ENCODE peak calls at places on chromosome 6, in ten cellular contexts. B is astrocyte; Z is mesendoderm; P is CD4-positive, CD25-positive, alpha-beta regulatory T cell; T is astrocyte of the spinal cord; O is CD8-positive, alpha-beta T cell; H is GM23248; M is brain microvascular endothelial cell; Y is PC-9; E is BJ. D is an unnamed sample.

GRCh38 chr6:78670802-78671201 is 196.5 kb upstream of the IRAK1BP1 start:
- DNase-seq in B (no peak), Z (peak; percentile 18), P (no peak), T (no peak), O (no peak), H (no peak), M (no peak), Y (no peak), E (no peak), D (no peak)

GRCh38 chr6:43125119-43125518 is 46.0 kb upstream of the SRF start:
- DNase-seq in B (peak; percentile 95), Z (no peak), P (no peak), T (peak; percentile 94), O (no peak), H (peak; percentile 91), M (peak; percentile 93), Y (no peak), E (peak; percentile 82), D (no peak)

GRCh38 chr6:63504777-63505384 is 67.4 kb upstream of the LOC128125822 start:
- DNase-seq in B (no peak), Z (no peak), P (no peak), T (no peak), O (no peak), H (peak; percentile 57), M (no peak), Y (peak; percentile 88), E (no peak), D (no peak)

GRCh38 chr6:15510121-15510520 is 152.7 kb downstream of the DTNBP1 start:
- DNase-seq in B (no peak), Z (no peak), P (no peak), T (no peak), O (no peak), H (no peak), M (no peak), Y (no peak), E (no peak), D (no peak)

GRCh38 chr6:25017486-25017885 is 81.7 kb upstream of the RIPOR2 start:
- DNase-seq in B (peak; percentile 41), Z (peak; percentile 64), P (no peak), T (no peak), O (no peak), H (no peak), M (no peak), Y (peak; percentile 87), E (no peak), D (no peak)

GRCh38 chr6:136031982-136032381 is 180.5 kb downstream of the PDE7B start:
- DNase-seq in B (no peak), Z (no peak), P (no peak), T (peak; percentile 69), O (no peak), H (peak; percentile 83), M (peak; percentile 68), Y (no peak), E (no peak), D (peak; percentile 14)

GRCh38 chr6:155154158-155154830 is 109.5 kb upstream of the CLDN20 start:
- DNase-seq in B (peak; percentile 96), Z (peak; percentile 45), P (no peak), T (peak; percentile 93), O (no peak), H (peak; percentile 93), M (peak; percentile 83), Y (peak; percentile 86), E (peak; percentile 90), D (peak; percentile 11)

GRCh38 chr6:11067348-11067747 is 23.2 kb upstream of the ELOVL2 start:
- DNase-seq in B (no peak), Z (no peak), P (no peak), T (no peak), O (no peak), H (no peak), M (no peak), Y (no peak), E (no peak), D (peak; percentile 96)

GRCh38 chr6:93242049-93242448 is 177.3 kb downstream of the EPHA7 start:
- DNase-seq in B (no peak), Z (no peak), P (no peak), T (no peak), O (no peak), H (no peak), M (no peak), Y (no peak), E (no peak), D (no peak)

GRCh38 chr6:40227735-40228134 is 293.5 kb upstream of the MOCS1 start:
- DNase-seq in B (no peak), Z (no peak), P (no peak), T (no peak), O (no peak), H (no peak), M (no peak), Y (no peak), E (no peak), D (no peak)

GRCh38 chr6:98672681-98673475 is 161.5 kb upstream of the POU3F2 start:
- DNase-seq in B (peak; percentile 67), Z (peak; percentile 68), P (no peak), T (peak; percentile 38), O (no peak), H (no peak), M (no peak), Y (no peak), E (no peak), D (no peak)

GRCh38 chr6:114747995-114748625 is 405.3 kb upstream of the HS3ST5 start:
- DNase-seq in B (peak; percentile 42), Z (peak; percentile 22), P (no peak), T (peak; percentile 77), O (no peak), H (peak; percentile 74), M (peak; percentile 60), Y (peak; percentile 43), E (no peak), D (no peak)

GRCh38 chr6:62283359-62283758 is 2.7 kb downstream of the KHDRBS2 start:
- DNase-seq in B (no peak), Z (no peak), P (no peak), T (no peak), O (no peak), H (no peak), M (no peak), Y (no peak), E (no peak), D (no peak)

GRCh38 chr6:168374051-168374502 is 54.5 kb upstream of the DACT2 start:
- DNase-seq in B (no peak), Z (no peak), P (no peak), T (no peak), O (no peak), H (no peak), M (no peak), Y (no peak), E (no peak), D (no peak)

DNA sequence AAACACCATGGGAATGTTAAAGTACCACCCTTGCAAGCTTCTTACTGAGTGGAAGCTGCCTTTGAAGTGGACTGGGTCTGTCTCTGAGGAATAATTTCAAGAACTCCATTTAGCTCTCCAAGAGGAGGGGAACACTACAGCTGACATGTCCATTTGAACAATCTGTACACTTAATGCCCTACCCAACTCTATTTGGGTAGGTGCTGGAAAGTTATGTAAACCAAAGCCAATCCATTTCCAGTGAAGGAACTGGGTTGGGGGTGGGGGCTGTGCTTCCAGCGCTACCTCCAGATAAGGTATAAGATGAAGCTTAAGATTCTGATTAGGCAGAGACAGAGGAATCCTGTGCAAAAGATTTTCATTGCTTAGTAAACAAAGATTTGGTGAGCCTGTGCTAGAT is 122.0 kb downstream of the TCP11 start:
- DNase-seq in B (no peak), Z (no peak), P (no peak), T (no peak), O (no peak), H (no peak), M (no peak), Y (no peak), E (no peak), D (no peak)
- H3K4me3 ChIP-seq in B (no peak overlapping the region), Z (no peak overlapping the region), P (no peak overlapping the region), T (no peak overlapping the region), O (no peak overlapping the region), H (no peak overlapping the region), M (no peak overlapping the region), Y (no peak overlapping the region), E (no peak overlapping the region), D (no peak overlapping the region)

GRCh38 chr6:133837801-133838349 is 51.0 kb upstream of the TCF21 start:
- DNase-seq in B (no peak), Z (peak; percentile 88), P (peak; percentile 37), T (peak; percentile 50), O (peak; percentile 32), H (peak; percentile 61), M (peak; percentile 35), Y (peak; percentile 55), E (no peak), D (peak; percentile 28)
- H3K4me3 ChIP-seq in B (peak overlapping the region; percentile 41), Z (peak overlapping the region; percentile 49), P (no peak overlapping the region), T (peak overlapping the region; percentile 51), O (peak overlapping the region; percentile 41), H (peak overlapping the region; percentile 78), M (peak overlapping the region; percentile 62), Y (peak overlapping the region; percentile 61), E (peak overlapping the region; percentile 32), D (peak overlapping the region; percentile 55)

DNA sequence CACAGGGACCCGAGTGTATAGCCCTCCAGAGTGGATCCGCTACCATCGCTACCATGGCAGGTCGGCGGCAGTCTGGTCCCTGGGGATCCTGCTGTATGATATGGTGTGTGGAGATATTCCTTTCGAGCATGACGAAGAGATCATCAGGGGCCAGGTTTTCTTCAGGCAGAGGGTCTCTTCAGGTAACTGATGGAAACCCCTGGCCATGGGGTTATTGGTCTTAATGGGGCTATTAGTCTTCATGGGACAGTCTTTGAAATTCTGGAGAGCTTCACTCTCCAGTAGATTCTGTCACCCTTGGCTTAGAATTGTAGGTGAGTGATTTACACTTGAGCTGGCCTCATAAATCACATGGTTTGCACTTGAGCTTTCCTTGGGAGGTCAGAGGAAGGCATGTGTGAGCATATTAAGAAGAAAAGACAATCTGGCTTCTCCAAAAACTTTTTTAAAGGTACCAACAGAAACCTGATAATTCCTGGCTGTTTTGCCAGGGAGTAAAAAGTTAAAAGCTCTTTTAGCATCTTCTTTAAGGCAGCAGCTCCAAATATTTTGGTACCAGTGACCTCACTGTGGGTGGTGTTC is 3.1 kb downstream of the PIM1 start:
- DNase-seq in B (no peak), Z (no peak), P (no peak), T (no peak), O (no peak), H (no peak), M (no peak), Y (no peak), E (no peak), D (no peak)
- H3K4me3 ChIP-seq in B (no peak overlapping the region), Z (no peak overlapping the region), P (peak overlapping the region; percentile 98), T (no peak overlapping the region), O (peak overlapping the region; percentile 97), H (no peak overlapping the region), M (no peak overlapping the region), Y (peak overlapping the region; percentile 64), E (no peak overlapping the region), D (no peak overlapping the region)

DNA sequence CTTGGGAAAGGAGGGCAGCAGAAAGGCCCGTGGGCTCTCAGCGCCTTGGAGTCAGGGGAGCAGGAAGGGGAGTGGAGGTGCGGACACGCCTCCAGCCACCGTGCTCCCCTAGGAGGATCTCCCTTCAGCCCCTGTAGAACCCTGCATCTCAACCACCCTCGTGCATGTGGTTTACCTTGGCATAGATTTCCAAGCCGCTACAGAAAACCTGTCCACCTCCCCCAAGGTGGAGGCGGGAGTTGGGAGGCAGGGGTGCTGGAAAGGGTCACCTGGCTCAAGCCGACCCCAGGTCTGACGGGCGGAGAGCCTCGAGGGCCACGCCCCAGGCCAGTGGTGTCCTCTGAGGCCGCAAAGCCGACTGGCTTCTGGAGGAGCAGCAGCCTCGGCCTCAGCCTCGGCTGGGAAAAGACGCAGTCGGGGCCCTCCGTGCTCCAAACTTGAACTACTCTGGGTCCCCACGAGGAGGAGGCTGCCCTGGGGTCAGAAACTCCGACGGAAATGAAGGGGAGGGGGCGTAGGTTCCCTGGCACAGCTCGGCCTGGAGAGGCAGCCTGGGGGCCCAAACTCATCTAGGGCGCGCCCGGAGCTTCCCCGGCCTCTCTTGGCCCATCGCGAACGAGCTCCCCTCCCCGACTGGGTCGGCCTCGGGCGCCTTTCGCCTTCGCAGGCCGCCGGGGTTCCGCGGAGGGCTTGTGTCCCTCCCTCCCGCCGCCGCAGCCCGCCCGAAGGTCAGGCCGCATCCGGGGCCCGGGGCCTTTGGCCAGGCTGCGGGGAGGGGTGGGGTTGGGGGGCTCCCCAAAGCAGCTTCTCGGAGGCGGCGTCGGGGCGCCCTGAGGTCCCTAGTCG is 6.3 kb upstream of the FOXF2 start:
- DNase-seq in B (no peak), Z (peak; percentile 72), P (no peak), T (no peak), O (no peak), H (peak; percentile 33), M (no peak), Y (no peak), E (no peak), D (no peak)
- H3K4me3 ChIP-seq in B (no peak overlapping the region), Z (no peak overlapping the region), P (no peak overlapping the region), T (no peak overlapping the region), O (no peak overlapping the region), H (no peak overlapping the region), M (no peak overlapping the region), Y (no peak overlapping the region), E (no peak overlapping the region), D (no peak overlapping the region)